ENCODE peak calls at places on chromosomes 4 and X, in nine cellular contexts. One of them, this sample, is unnamed. For H3K9me3, H3K36me3 and H3K4me1, the result is how much of the 10 kb centered on the place peaks cover.

GRCh38 chr4:171676555-171677215 is 136.5 kb upstream of the GALNTL6 start:
- DNase-seq in MM.1S: no peak
- DNase-seq in stomach: no peak
- DNase-seq in SK-N-SH: no peak
- DNase-seq in left ventricle myocardium inferior: no peak
- DNase-seq in neuronal stem cell: no peak
- DNase-seq in ovary: no peak
- DNase-seq in Peyer's patch: peak
- DNase-seq in tibial artery: no peak
- DNase-seq in this sample: no peak

GRCh38 chrX:14641681-14642655 is 112.6 kb downstream of the GLRA2 start:
- DNase-seq in MM.1S: no peak
- DNase-seq in ovary: no peak
- DNase-seq in Peyer's patch: no peak
- DNase-seq in tibial artery: no peak
- DNase-seq in left ventricle myocardium inferior: no peak
- DNase-seq in SK-N-SH: no peak
- DNase-seq in neuronal stem cell: no peak
- DNase-seq in stomach: no peak
- DNase-seq in this sample: no peak

GRCh38 chr4:185566972-185567749 is 31.9 kb upstream of the PDLIM3 start:
- DNase-seq in stomach: no peak
- DNase-seq in tibial artery: peak
- DNase-seq in left ventricle myocardium inferior: peak
- DNase-seq in ovary: peak
- DNase-seq in neuronal stem cell: no peak
- DNase-seq in Peyer's patch: no peak
- DNase-seq in SK-N-SH: no peak
- DNase-seq in MM.1S: no peak
- DNase-seq in this sample: no peak

GRCh38 chr4:118557298-118557851 is 127.8 kb upstream of the METTL14 start:
- DNase-seq in MM.1S: no peak
- DNase-seq in Peyer's patch: no peak
- DNase-seq in ovary: no peak
- DNase-seq in left ventricle myocardium inferior: no peak
- DNase-seq in neuronal stem cell: no peak
- DNase-seq in stomach: no peak
- DNase-seq in tibial artery: no peak
- DNase-seq in SK-N-SH: no peak
- DNase-seq in this sample: peak

GRCh38 chr4:57147335-57148060 is 37.3 kb upstream of the IGFBP7 start:
- DNase-seq in Peyer's patch: no peak
- DNase-seq in neuronal stem cell: no peak
- DNase-seq in stomach: no peak
- DNase-seq in SK-N-SH: no peak
- DNase-seq in MM.1S: no peak
- DNase-seq in ovary: no peak
- DNase-seq in left ventricle myocardium inferior: no peak
- DNase-seq in tibial artery: no peak
- DNase-seq in this sample: no peak

GRCh38 chr4:5409237-5409636 is 299.1 kb downstream of the EVC2 start:
- DNase-seq in left ventricle myocardium inferior: no peak
- DNase-seq in ovary: no peak
- DNase-seq in MM.1S: no peak
- DNase-seq in neuronal stem cell: no peak
- DNase-seq in SK-N-SH: no peak
- DNase-seq in Peyer's patch: no peak
- DNase-seq in tibial artery: no peak
- DNase-seq in stomach: no peak
- DNase-seq in this sample: no peak

GRCh38 chr4:114076865-114077264 is 97.4 kb upstream of the ARSJ start:
- DNase-seq in tibial artery: no peak
- DNase-seq in left ventricle myocardium inferior: no peak
- DNase-seq in SK-N-SH: no peak
- DNase-seq in neuronal stem cell: no peak
- DNase-seq in ovary: no peak
- DNase-seq in MM.1S: no peak
- DNase-seq in Peyer's patch: no peak
- DNase-seq in stomach: no peak
- DNase-seq in this sample: no peak

GRCh38 chrX:119791437-119792231 is at the start of gene RPL39:
- DNase-seq in neuronal stem cell: peak
- DNase-seq in stomach: peak
- DNase-seq in SK-N-SH: peak
- DNase-seq in tibial artery: peak
- DNase-seq in Peyer's patch: peak
- DNase-seq in left ventricle myocardium inferior: peak
- DNase-seq in ovary: peak
- DNase-seq in MM.1S: peak
- DNase-seq in this sample: peak

GRCh38 chr4:19266566-19266965 is 985.1 kb upstream of the SLIT2 start:
- DNase-seq in neuronal stem cell: peak
- DNase-seq in MM.1S: no peak
- DNase-seq in Peyer's patch: no peak
- DNase-seq in tibial artery: no peak
- DNase-seq in ovary: no peak
- DNase-seq in stomach: no peak
- DNase-seq in left ventricle myocardium inferior: no peak
- DNase-seq in SK-N-SH: no peak
- DNase-seq in this sample: no peak

GRCh38 chr4:76307670-76308014 is 1.1 kb downstream of the STBD1 start:
- DNase-seq in neuronal stem cell: no peak
- DNase-seq in MM.1S: peak
- DNase-seq in ovary: no peak
- DNase-seq in stomach: peak
- DNase-seq in Peyer's patch: no peak
- DNase-seq in left ventricle myocardium inferior: peak
- DNase-seq in SK-N-SH: peak
- DNase-seq in tibial artery: no peak
- DNase-seq in this sample: no peak

GRCh38 chrX:7334253-7334935 is 186.4 kb upstream of the PUDP start:
- DNase-seq in tibial artery: no peak
- DNase-seq in MM.1S: no peak
- DNase-seq in SK-N-SH: no peak
- DNase-seq in stomach: no peak
- DNase-seq in neuronal stem cell: no peak
- DNase-seq in left ventricle myocardium inferior: no peak
- DNase-seq in Peyer's patch: no peak
- DNase-seq in ovary: no peak
- DNase-seq in this sample: no peak

GRCh38 chr4:156829194-156829593 is 142.4 kb downstream of the PDGFC start:
- DNase-seq in tibial artery: peak
- DNase-seq in MM.1S: no peak
- DNase-seq in stomach: no peak
- DNase-seq in left ventricle myocardium inferior: no peak
- DNase-seq in ovary: peak
- DNase-seq in neuronal stem cell: no peak
- DNase-seq in Peyer's patch: no peak
- DNase-seq in SK-N-SH: no peak
- DNase-seq in this sample: no peak

GRCh38 chrX:28922106-28922505 is 334.9 kb downstream of the IL1RAPL1 start:
- DNase-seq in SK-N-SH: no peak
- DNase-seq in tibial artery: no peak
- DNase-seq in Peyer's patch: no peak
- DNase-seq in left ventricle myocardium inferior: no peak
- DNase-seq in MM.1S: no peak
- DNase-seq in neuronal stem cell: no peak
- DNase-seq in stomach: no peak
- DNase-seq in ovary: no peak
- DNase-seq in this sample: no peak

GRCh38 chrX:23578079-23578478 is 89.2 kb upstream of the PRDX4 start:
- DNase-seq in Peyer's patch: no peak
- DNase-seq in stomach: no peak
- DNase-seq in ovary: no peak
- DNase-seq in SK-N-SH: no peak
- DNase-seq in MM.1S: no peak
- DNase-seq in left ventricle myocardium inferior: no peak
- DNase-seq in tibial artery: no peak
- DNase-seq in neuronal stem cell: no peak
- DNase-seq in this sample: no peak

GRCh38 chr4:107890779-107891178 is 40.6 kb upstream of the CYP2U1 start:
- DNase-seq in left ventricle myocardium inferior: no peak
- DNase-seq in tibial artery: no peak
- DNase-seq in ovary: no peak
- DNase-seq in SK-N-SH: no peak
- DNase-seq in neuronal stem cell: no peak
- DNase-seq in MM.1S: no peak
- DNase-seq in stomach: no peak
- DNase-seq in Peyer's patch: no peak
- DNase-seq in this sample: peak

GRCh38 chr4:98929341-98930267 is 671 bp upstream of the EIF4E start:
- DNase-seq in Peyer's patch: peak
- DNase-seq in left ventricle myocardium inferior: peak
- DNase-seq in ovary: peak
- DNase-seq in stomach: peak
- DNase-seq in neuronal stem cell: no peak
- DNase-seq in SK-N-SH: peak
- DNase-seq in tibial artery: peak
- DNase-seq in MM.1S: peak
- DNase-seq in this sample: peak

GRCh38 chr4:98932539-98932938 is 3.6 kb upstream of the EIF4E start:
- DNase-seq in stomach: no peak
- DNase-seq in neuronal stem cell: no peak
- DNase-seq in Peyer's patch: no peak
- DNase-seq in left ventricle myocardium inferior: no peak
- DNase-seq in tibial artery: no peak
- DNase-seq in MM.1S: peak
- DNase-seq in SK-N-SH: no peak
- DNase-seq in ovary: no peak
- DNase-seq in this sample: no peak

GRCh38 chr4:98928131-98928504 is 815 bp downstream of the EIF4E start:
- DNase-seq in Peyer's patch: peak
- DNase-seq in stomach: peak
- DNase-seq in neuronal stem cell: peak
- DNase-seq in MM.1S: peak
- DNase-seq in SK-N-SH: peak
- DNase-seq in left ventricle myocardium inferior: peak
- DNase-seq in ovary: peak
- DNase-seq in tibial artery: peak
- DNase-seq in this sample: peak

GRCh38 chr4:98928505-98929340 is at the start of gene EIF4E:
- DNase-seq in Peyer's patch: peak
- DNase-seq in neuronal stem cell: peak
- DNase-seq in stomach: peak
- DNase-seq in ovary: peak
- DNase-seq in left ventricle myocardium inferior: peak
- DNase-seq in tibial artery: peak
- DNase-seq in MM.1S: peak
- DNase-seq in SK-N-SH: peak
- DNase-seq in this sample: peak

DNA sequence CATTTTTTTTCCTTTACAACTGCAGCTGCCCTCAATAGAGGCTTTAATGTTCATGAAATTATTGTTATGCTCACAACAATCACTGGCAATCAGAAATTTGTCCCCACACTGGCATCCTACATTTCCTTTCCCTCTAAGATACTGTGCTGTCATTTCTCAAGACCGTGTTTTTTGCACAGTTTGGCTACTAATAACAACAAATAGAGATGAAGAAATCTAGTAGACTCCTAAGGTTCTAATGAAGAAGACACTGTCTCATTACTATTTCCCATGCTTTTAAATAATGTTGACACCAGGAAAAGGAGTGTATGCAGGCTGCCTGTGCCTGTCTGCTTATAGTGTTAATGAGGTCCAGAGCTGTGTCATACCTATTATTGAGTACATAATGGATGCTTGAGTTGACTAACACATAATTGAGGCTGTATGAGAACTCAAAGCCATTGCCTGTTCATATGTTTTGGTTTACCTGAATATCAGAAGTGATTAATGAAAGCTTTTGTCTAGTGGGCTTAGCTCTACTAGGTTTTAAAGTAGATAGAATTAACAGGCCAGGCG is 1.5 kb upstream of the EIF4E start:
- DNase-seq in stomach: no peak
- DNase-seq in SK-N-SH: no peak
- DNase-seq in ovary: no peak
- DNase-seq in Peyer's patch: no peak
- DNase-seq in MM.1S: no peak
- DNase-seq in tibial artery: no peak
- DNase-seq in neuronal stem cell: no peak
- DNase-seq in left ventricle myocardium inferior: no peak
- DNase-seq in this sample: no peak
- H3K9me3 ChIP-seq in stomach: under half
- H3K9me3 ChIP-seq in SK-N-SH: under half
- H3K9me3 ChIP-seq in ovary: under half
- H3K9me3 ChIP-seq in Peyer's patch: under half
- H3K9me3 ChIP-seq in MM.1S: under half
- H3K9me3 ChIP-seq in tibial artery: under half
- H3K9me3 ChIP-seq in neuronal stem cell: under half
- H3K9me3 ChIP-seq in left ventricle myocardium inferior: under half
- H3K9me3 ChIP-seq in this sample: under half

GRCh38 chrX:42462917-42463316 is 315.0 kb downstream of the PPP1R2C start:
- DNase-seq in MM.1S: no peak
- DNase-seq in neuronal stem cell: no peak
- DNase-seq in stomach: no peak
- DNase-seq in ovary: no peak
- DNase-seq in SK-N-SH: no peak
- DNase-seq in Peyer's patch: no peak
- DNase-seq in left ventricle myocardium inferior: no peak
- DNase-seq in tibial artery: no peak
- DNase-seq in this sample: no peak

DNA sequence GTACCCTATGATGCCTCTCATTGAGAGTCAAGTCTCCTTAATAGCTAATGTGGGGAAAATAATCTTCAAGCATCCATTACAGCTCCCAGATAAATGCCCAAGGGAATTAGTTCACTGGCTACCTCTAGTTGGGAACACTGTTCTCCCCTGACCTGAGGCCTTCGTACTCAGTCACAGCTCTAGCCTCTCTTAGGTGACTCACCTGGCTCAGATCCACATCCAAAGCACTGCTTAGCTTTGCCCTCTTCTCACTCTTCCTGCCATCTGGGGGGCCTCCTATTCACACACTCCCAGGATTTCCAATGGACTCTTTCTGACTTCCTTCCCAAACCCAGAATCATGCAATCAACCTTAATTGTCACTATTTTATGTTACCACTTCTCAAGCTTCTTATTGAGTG is 311.3 kb downstream of the PPP1R2C start:
- DNase-seq in neuronal stem cell: no peak
- DNase-seq in left ventricle myocardium inferior: no peak
- DNase-seq in Peyer's patch: no peak
- DNase-seq in MM.1S: no peak
- DNase-seq in SK-N-SH: no peak
- DNase-seq in stomach: no peak
- DNase-seq in tibial artery: no peak
- DNase-seq in ovary: no peak
- DNase-seq in this sample: no peak
- H3K36me3 ChIP-seq in neuronal stem cell: under half
- H3K36me3 ChIP-seq in left ventricle myocardium inferior: under half
- H3K36me3 ChIP-seq in Peyer's patch: under half
- H3K36me3 ChIP-seq in MM.1S: under half
- H3K36me3 ChIP-seq in SK-N-SH: under half
- H3K36me3 ChIP-seq in stomach: under half
- H3K36me3 ChIP-seq in tibial artery: under half
- H3K36me3 ChIP-seq in ovary: under half
- H3K36me3 ChIP-seq in this sample: under half

GRCh38 chr4:169228076-169228475 is 42.7 kb downstream of the SH3RF1 start:
- DNase-seq in Peyer's patch: no peak
- DNase-seq in neuronal stem cell: no peak
- DNase-seq in SK-N-SH: no peak
- DNase-seq in MM.1S: no peak
- DNase-seq in ovary: no peak
- DNase-seq in tibial artery: no peak
- DNase-seq in stomach: no peak
- DNase-seq in left ventricle myocardium inferior: no peak
- DNase-seq in this sample: no peak
- H3K4me1 ChIP-seq in Peyer's patch: under half
- H3K4me1 ChIP-seq in neuronal stem cell: under half
- H3K4me1 ChIP-seq in SK-N-SH: under half
- H3K4me1 ChIP-seq in MM.1S: under half
- H3K4me1 ChIP-seq in ovary: under half
- H3K4me1 ChIP-seq in tibial artery: under half
- H3K4me1 ChIP-seq in stomach: under half
- H3K4me1 ChIP-seq in left ventricle myocardium inferior: under half
- H3K4me1 ChIP-seq in this sample: under half

GRCh38 chr4:142598132-142598531 is 248.0 kb downstream of the INPP4B start:
- DNase-seq in neuronal stem cell: no peak
- DNase-seq in tibial artery: no peak
- DNase-seq in ovary: no peak
- DNase-seq in Peyer's patch: no peak
- DNase-seq in SK-N-SH: no peak
- DNase-seq in MM.1S: no peak
- DNase-seq in stomach: no peak
- DNase-seq in left ventricle myocardium inferior: no peak
- DNase-seq in this sample: no peak
- H3K9me3 ChIP-seq in neuronal stem cell: under half
- H3K9me3 ChIP-seq in tibial artery: under half
- H3K9me3 ChIP-seq in ovary: under half
- H3K9me3 ChIP-seq in Peyer's patch: under half
- H3K9me3 ChIP-seq in SK-N-SH: under half
- H3K9me3 ChIP-seq in MM.1S: under half
- H3K9me3 ChIP-seq in stomach: under half
- H3K9me3 ChIP-seq in left ventricle myocardium inferior: under half
- H3K9me3 ChIP-seq in this sample: under half

This sample was measured in HAP-1.